ENCODE peak calls at places on chromosome 22, in four cellular contexts. A is NCI-H1694 treated with DMSO at 0.1 percent for 48 hours; J is stimulated activated CD4-positive, alpha-beta T cell treated with anti-CD3 and anti-CD28 coated beads, Interleukin-1b, Interleukin-23, amount 100 ng/mL, for 4 hours; M is OCI-M1. G is an unnamed sample.

GRCh38 chr22:17810570-17811116 is 36.4 kb upstream of the BID start:
- DNase-seq in A (no peak), J (no peak), M (no peak), G (no peak)

GRCh38 chr22:49585695-49586243 is 241.9 kb downstream of the BRD1 start:
- DNase-seq in A (no peak), J (no peak), M (no peak), G (no peak)

GRCh38 chr22:50532353-50532700 is 2.5 kb upstream of the TYMP start:
- DNase-seq in A (no peak), J (no peak), M (peak; percentile 71), G (no peak)

GRCh38 chr22:43188829-43189545 is 2.1 kb upstream of the TTLL12 start:
- DNase-seq in A (no peak), J (no peak), M (no peak), G (no peak)

GRCh38 chr22:46087816-46088277 is 62.5 kb upstream of the PPARA start:
- DNase-seq in A (peak; percentile 79), J (no peak), M (no peak), G (peak; percentile 92)

GRCh38 chr22:30453731-30454510 is 17.9 kb downstream of the SEC14L3 start:
- DNase-seq in A (no peak), J (no peak), M (peak; percentile 75), G (no peak)

GRCh38 chr22:32317524-32317923 is 40.1 kb upstream of the RFPL3 start:
- DNase-seq in A (no peak), J (no peak), M (no peak), G (no peak)

GRCh38 chr22:19579113-19579811 is 55.1 kb upstream of the CLDN5 start:
- DNase-seq in A (no peak), J (no peak), M (no peak), G (no peak)

GRCh38 chr22:38317237-38317994 is at the start of gene CSNK1E:
- DNase-seq in A (no peak), J (peak; percentile 60), M (peak; percentile 65), G (peak; percentile 92)

GRCh38 chr22:29727248-29727551 is 7.4 kb downstream of the CABP7 start:
- DNase-seq in A (no peak), J (no peak), M (peak; percentile 45), G (peak; percentile 75)

G was measured in AG20443.